ENCODE peak calls at places on chromosomes 11 and 22, in seven cellular contexts. L is astrocyte of the spinal cord, Y is transverse colon, J is cardiac fibroblast, R is fibroblast of lung, B is kidney epithelial cell, N is left ventricle myocardium inferior. W is an unnamed sample.

GRCh38 chr22:23089633-23090032 is 19.3 kb downstream of the GNAZ start:
- DNase-seq in B (no peak), J (no peak), N (no peak), L (no peak), Y (no peak), R (no peak), W (no peak)

GRCh38 chr11:12784445-12784844 is 110.2 kb downstream of the TEAD1 start:
- DNase-seq in N (no peak), R (no peak), Y (no peak), J (no peak), L (peak; percentile 52), B (no peak), W (peak; percentile 71)

GRCh38 chr11:102576350-102576749 is 45.8 kb upstream of the MMP7 start:
- DNase-seq in R (no peak), Y (no peak), L (no peak), J (no peak), B (no peak), N (no peak), W (no peak)

GRCh38 chr22:42069801-42070516 is 653 bp downstream of the NAGA start:
- DNase-seq in N (no peak), L (peak; percentile 7), Y (no peak), J (peak; percentile 9), B (no peak), R (no peak), W (no peak)

GRCh38 chr22:42977574-42977973 is 37.4 kb downstream of the PACSIN2 start:
- DNase-seq in R (no peak), L (no peak), Y (no peak), B (no peak), J (no peak), N (no peak), W (no peak)

GRCh38 chr11:101706541-101706940 is 122.7 kb upstream of the TRPC6 start:
- DNase-seq in L (peak; percentile 33), Y (no peak), J (peak; percentile 77), B (peak; percentile 21), N (no peak), R (peak; percentile 80), W (peak; percentile 42)

GRCh38 chr11:10375280-10376048 is 70.6 kb downstream of the ADM start:
- DNase-seq in R (peak; percentile 67), Y (no peak), B (no peak), L (peak; percentile 96), J (peak; percentile 70), N (no peak), W (peak; percentile 91)

GRCh38 chr11:133935551-133935910 is 21.2 kb downstream of the IGSF9B start:
- DNase-seq in N (no peak), L (no peak), B (no peak), J (no peak), R (no peak), Y (no peak), W (no peak)

GRCh38 chr11:12746593-12747097 is 72.4 kb downstream of the TEAD1 start:
- DNase-seq in L (peak; percentile 92), R (peak; percentile 91), N (peak; percentile 71), B (peak; percentile 84), J (peak; percentile 83), Y (no peak), W (peak; percentile 75)

GRCh38 chr11:1909524-1909923 is 10.0 kb upstream of the TNNT3 start:
- DNase-seq in B (no peak), J (no peak), N (no peak), Y (no peak), L (no peak), R (no peak), W (no peak)

GRCh38 chr11:13183094-13183825 is 94.3 kb upstream of the BMAL1 start:
- DNase-seq in J (peak; percentile 65), R (peak; percentile 61), L (peak; percentile 47), B (no peak), Y (no peak), N (no peak), W (peak; percentile 18)

GRCh38 chr11:128814856-128815705 is 52.0 kb downstream of the KCNJ1 start:
- DNase-seq in R (peak; percentile 72), N (peak; percentile 70), L (peak; percentile 73), B (peak; percentile 50), J (peak; percentile 84), Y (peak; percentile 19), W (peak; percentile 77)

GRCh38 chr22:24420072-24420976 is 7.1 kb upstream of the ADORA2A start:
- DNase-seq in L (no peak), N (no peak), Y (no peak), B (no peak), J (peak; percentile 38), R (no peak), W (no peak)

GRCh38 chr11:110184974-110185597 is 91.9 kb downstream of the ZC3H12C start:
- DNase-seq in J (peak; percentile 89), Y (no peak), L (peak; percentile 94), R (peak; percentile 97), B (no peak), N (no peak), W (peak; percentile 94)

GRCh38 chr11:38448284-38448683 is 1850.2 kb upstream of the RAG2 start:
- DNase-seq in J (peak; percentile 48), Y (no peak), R (peak; percentile 50), L (peak; percentile 49), B (no peak), N (peak; percentile 15), W (peak; percentile 4)

GRCh38 chr11:19253149-19253540 is 12.4 kb upstream of the E2F8 start:
- DNase-seq in N (no peak), J (peak; percentile 31), B (no peak), L (no peak), R (no peak), Y (peak; percentile 28), W (no peak)

GRCh38 chr22:20242393-20243175 is 25.5 kb downstream of the RTN4R start:
- DNase-seq in N (no peak), J (no peak), Y (no peak), L (no peak), B (no peak), R (no peak), W (no peak)

GRCh38 chr11:103773059-103773458 is 263.4 kb upstream of the DDI1 start:
- DNase-seq in R (peak; percentile 78), Y (no peak), B (no peak), J (peak; percentile 90), L (peak; percentile 67), N (no peak), W (peak; percentile 56)

GRCh38 chr11:116420770-116421528 is 351.8 kb downstream of the BUD13 start:
- DNase-seq in R (no peak), Y (no peak), N (no peak), L (peak; percentile 6), B (no peak), J (no peak), W (no peak)

GRCh38 chr11:16120008-16120407 is 236.3 kb downstream of the SOX6 start:
- DNase-seq in L (no peak), N (no peak), R (no peak), J (no peak), Y (no peak), B (no peak), W (no peak)

GRCh38 chr11:59204736-59205135 is 8.0 kb downstream of the MPEG1 start:
- DNase-seq in L (no peak), N (no peak), B (no peak), J (no peak), Y (no peak), R (no peak), W (no peak)

GRCh38 chr22:47039356-47039755 is 276.9 kb downstream of the TBC1D22A start:
- DNase-seq in L (no peak), J (no peak), Y (no peak), B (no peak), N (no peak), R (no peak), W (no peak)

GRCh38 chr22:25896592-25896991 is 154.6 kb downstream of the MYO18B start:
- DNase-seq in L (no peak), N (no peak), J (no peak), R (no peak), Y (no peak), B (no peak), W (no peak)

GRCh38 chr22:25892678-25893077 is 150.7 kb downstream of the MYO18B start:
- DNase-seq in N (no peak), L (no peak), Y (no peak), J (no peak), B (no peak), R (no peak), W (no peak)

GRCh38 chr22:25895678-25896077 is 153.7 kb downstream of the MYO18B start:
- DNase-seq in R (no peak), Y (no peak), N (no peak), B (no peak), L (no peak), J (no peak), W (no peak)

GRCh38 chr22:25898707-25899365 is 156.8 kb downstream of the MYO18B start:
- DNase-seq in Y (no peak), J (peak; percentile 4), N (no peak), R (no peak), B (no peak), L (no peak), W (no peak)

GRCh38 chr22:25896098-25896497 is 154.1 kb downstream of the MYO18B start:
- DNase-seq in L (no peak), Y (no peak), N (no peak), J (no peak), R (no peak), B (no peak), W (no peak)
- TF ChIP-seq CTCF in L (no peak), Y (no peak), N (no peak), J (no peak), R (no peak), B (no peak), W (no peak)

DNA sequence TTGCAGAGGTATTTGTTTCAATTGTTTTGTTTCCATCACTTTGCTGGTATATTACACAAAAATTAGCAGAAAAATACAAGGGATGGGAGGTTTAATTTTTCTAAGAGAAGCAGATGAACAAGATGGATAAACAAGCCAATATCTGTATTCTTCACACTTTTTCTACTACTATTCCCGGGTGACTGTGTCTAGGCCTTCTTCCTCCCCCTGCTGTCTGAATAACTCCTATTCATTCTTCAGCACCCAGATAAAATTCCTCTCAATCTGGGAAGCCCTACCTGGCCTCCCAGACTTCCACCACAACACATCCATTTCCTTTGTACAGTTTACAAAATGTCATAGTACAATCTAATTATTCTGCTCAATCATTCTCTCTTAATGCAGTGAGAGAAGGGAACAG is 666.6 kb upstream of the TENM4 start:
- DNase-seq in J (no peak), L (no peak), B (no peak), N (no peak), Y (no peak), R (no peak), W (no peak)
- TF ChIP-seq CTCF in J (no peak), L (no peak), B (peak; percentile 3), N (no peak), Y (no peak), R (no peak), W (no peak)

DNA sequence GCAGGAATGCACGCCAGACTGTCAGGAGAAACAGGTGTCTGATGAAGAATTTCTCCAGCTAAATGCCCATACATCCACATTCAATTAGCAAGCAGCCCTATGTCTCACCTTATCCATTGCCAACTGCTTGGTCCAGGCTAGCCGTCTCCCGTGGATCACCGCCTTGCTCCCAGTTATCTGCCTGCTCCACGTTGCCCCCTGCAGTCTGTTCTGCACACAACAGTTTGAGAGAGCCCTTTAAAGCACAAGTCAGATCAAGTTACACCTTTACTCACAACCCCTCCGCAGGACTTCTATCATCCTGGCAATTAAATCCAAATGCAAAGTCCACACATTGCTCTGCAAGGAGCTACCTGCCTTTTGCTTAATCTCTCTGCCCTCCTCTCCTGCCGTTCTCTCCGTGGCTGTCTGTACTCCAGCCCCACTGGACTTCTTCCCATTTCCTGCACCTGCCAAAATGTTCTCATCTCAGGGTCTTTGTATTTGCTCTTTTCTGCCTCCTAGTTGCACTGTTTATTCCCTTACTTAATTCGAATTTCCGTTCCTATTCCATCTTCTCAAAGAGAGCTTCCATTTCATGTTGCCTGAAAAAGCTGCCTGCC is 185.3 kb upstream of the LARGE1 start:
- DNase-seq in Y (peak; percentile 57), L (no peak), J (peak; percentile 2), B (no peak), R (no peak), N (peak; percentile 53), W (no peak)
- TF ChIP-seq CTCF in Y (peak; percentile 64), L (no peak), J (no peak), B (peak; percentile 49), R (no peak), N (peak; percentile 81), W (no peak)

GRCh38 chr11:62269654-62270278 is at the start of gene SCGB2A2:
- DNase-seq in R (no peak), B (no peak), L (no peak), J (peak; percentile 16), Y (no peak), N (no peak), W (no peak)
- TF ChIP-seq CTCF in R (no peak), B (peak; percentile 19), L (no peak), J (peak; percentile 46), Y (no peak), N (peak; percentile 40), W (no peak)